ENCODE peak calls at places on chromosomes 5 and 9, in eight cellular contexts. C is left ventricle myocardium inferior, V is keratinocyte, M is pancreas, I is MM.1S, A is heart right ventricle, P is AG04449, S is IMR-90. X is an unnamed sample.

GRCh38 chr5:152309926-152310450 is 95.1 kb downstream of the NMUR2 start:
- DNase-seq in I (no peak), A (no peak), M (no peak), C (no peak), V (no peak), S (no peak), P (no peak), X (no peak)

GRCh38 chr5:87649455-87649854 is 236.7 kb upstream of the CCNH start:
- DNase-seq in M (no peak), C (no peak), S (no peak), V (no peak), A (no peak), I (no peak), P (no peak), X (no peak)

GRCh38 chr5:64939772-64940510 is 171.2 kb downstream of the CWC27 start:
- DNase-seq in V (no peak), I (no peak), P (no peak), S (peak), M (no peak), C (peak), A (peak), X (no peak)

GRCh38 chr9:93129286-93129685 is 4.8 kb downstream of the NINJ1 start:
- DNase-seq in M (no peak), V (no peak), I (no peak), C (peak), S (no peak), A (no peak), P (no peak), X (no peak)

GRCh38 chr9:128218518-128219389 is 15.6 kb downstream of the DNM1 start:
- DNase-seq in M (peak), C (peak), V (peak), I (peak), S (peak), A (peak), P (no peak), X (peak)

GRCh38 chr5:58411372-58411771 is 48.5 kb downstream of the PLK2 start:
- DNase-seq in V (no peak), S (peak), I (no peak), C (no peak), A (no peak), M (no peak), P (no peak), X (no peak)

GRCh38 chr5:35753500-35753899 is 103.2 kb upstream of the IL7R start:
- DNase-seq in V (no peak), I (no peak), C (no peak), P (no peak), S (no peak), M (no peak), A (no peak), X (no peak)

GRCh38 chr9:18256574-18256973 is 217.4 kb upstream of the ADAMTSL1 start:
- DNase-seq in M (no peak), C (no peak), I (no peak), V (no peak), S (peak), A (no peak), P (no peak), X (no peak)

GRCh38 chr9:130239741-130240241 is 25.8 kb upstream of the HMCN2 start:
- DNase-seq in P (no peak), A (no peak), I (peak), C (no peak), S (peak), M (no peak), V (no peak), X (peak)

GRCh38 chr9:18490591-18491370 is 16.8 kb downstream of the ADAMTSL1 start:
- DNase-seq in A (peak), C (no peak), V (peak), S (peak), M (no peak), I (no peak), P (peak), X (peak)

GRCh38 chr9:14418262-14419200 is 104.6 kb upstream of the NFIB start:
- DNase-seq in M (no peak), I (no peak), P (no peak), C (no peak), V (no peak), A (no peak), S (no peak), X (no peak)

GRCh38 chr9:18396102-18396728 is 77.7 kb upstream of the ADAMTSL1 start:
- DNase-seq in C (no peak), A (no peak), V (no peak), M (no peak), S (peak), P (no peak), I (no peak), X (no peak)

GRCh38 chr9:135802876-135803419 is 101.0 kb downstream of the KCNT1 start:
- DNase-seq in P (no peak), C (no peak), M (no peak), V (no peak), I (no peak), S (no peak), A (no peak), X (no peak)

GRCh38 chr9:135805422-135806022 is 101.8 kb downstream of the CAMSAP1 start:
- DNase-seq in A (no peak), I (no peak), M (no peak), P (no peak), C (no peak), V (no peak), S (no peak), X (no peak)

GRCh38 chr9:135803441-135803840 is 101.5 kb downstream of the KCNT1 start:
- DNase-seq in I (no peak), A (no peak), P (no peak), C (no peak), V (no peak), S (no peak), M (no peak), X (no peak)

GRCh38 chr9:135801070-135801469 is 99.1 kb downstream of the KCNT1 start:
- DNase-seq in A (no peak), V (no peak), M (no peak), I (no peak), S (no peak), P (no peak), C (no peak), X (no peak)

DNA sequence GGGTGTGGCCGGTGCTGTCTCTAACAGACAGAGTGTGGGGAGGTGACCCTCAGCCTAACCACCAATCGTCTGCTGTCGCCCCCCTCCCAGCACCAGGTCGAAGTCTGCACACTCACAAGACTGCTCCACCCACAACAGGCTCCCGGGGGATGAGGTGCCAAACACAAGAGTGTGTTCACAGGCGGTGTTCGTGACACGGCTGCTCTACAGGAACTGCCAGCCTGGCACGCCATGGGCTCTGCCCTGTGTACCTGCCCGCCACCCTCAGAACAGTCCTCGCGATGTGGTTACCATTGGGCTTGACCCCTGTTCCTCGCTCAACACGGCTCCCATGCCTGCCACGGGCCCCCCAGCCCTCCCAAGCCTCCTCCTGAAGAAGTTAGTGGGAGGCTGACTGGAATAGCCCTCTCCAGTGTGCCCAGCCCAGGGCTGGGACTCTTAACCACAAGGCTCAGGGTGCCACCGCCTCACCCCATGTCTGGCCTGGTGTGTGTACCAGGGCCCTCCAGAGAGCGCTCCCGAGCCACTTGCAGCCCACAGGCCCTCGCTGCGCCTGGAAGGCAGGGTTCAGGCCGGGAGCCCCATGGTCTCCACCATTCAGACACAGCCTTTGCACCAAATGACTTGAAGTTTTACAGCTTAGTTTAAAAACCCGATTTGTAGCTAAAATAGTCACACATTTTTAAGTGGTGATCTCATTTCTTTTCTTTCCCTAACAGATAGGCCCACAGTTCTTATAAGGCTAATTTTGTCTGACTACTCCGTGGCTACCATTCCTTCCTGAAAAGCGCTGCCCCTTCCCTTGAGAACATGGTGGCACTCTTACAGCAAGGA is 102.5 kb downstream of the CAMSAP1 start:
- DNase-seq in M (no peak), A (no peak), S (peak), I (no peak), V (no peak), C (no peak), P (no peak), X (no peak)
- TF ChIP-seq CTCF in M (no peak), A (no peak), S (no peak), I (no peak), V (no peak), C (no peak), P (no peak), X (no peak)

GRCh38 chr9:131398204-131398603 is 4.3 kb downstream of the PRRC2B start:
- DNase-seq in V (no peak), I (peak), C (no peak), P (no peak), A (no peak), M (no peak), S (no peak), X (no peak)
- H3K4me3 ChIP-seq in V (peak), I (peak), C (peak), P (no peak), A (peak), M (no peak), S (no peak), X (no peak)

GRCh38 chr5:32794086-32794485 is 83.0 kb downstream of the NPR3 start:
- DNase-seq in S (peak), I (no peak), V (no peak), A (no peak), M (no peak), P (no peak), C (no peak), X (no peak)
- TF ChIP-seq CTCF in S (peak), I (no peak), V (peak), A (no peak), M (no peak), P (peak), C (peak), X (peak)

GRCh38 chr9:35730486-35730854 is 1.5 kb downstream of the TLN1 start:
- DNase-seq in C (no peak), S (no peak), V (no peak), I (no peak), P (no peak), M (no peak), A (no peak), X (no peak)

GRCh38 chr9:35733109-35733541 is 659 bp downstream of the CREB3 start:
- DNase-seq in C (no peak), V (peak), S (peak), I (peak), M (peak), A (no peak), P (peak), X (no peak)

GRCh38 chr9:35729700-35730485 is 2.1 kb downstream of the TLN1 start:
- DNase-seq in A (peak), C (peak), V (peak), S (peak), P (peak), I (peak), M (no peak), X (no peak)

GRCh38 chr9:35732185-35733108 is at the start of the genes CREB3 and TLN1:
- DNase-seq in V (peak), P (peak), M (peak), A (peak), I (peak), S (peak), C (peak), X (peak)

DNA sequence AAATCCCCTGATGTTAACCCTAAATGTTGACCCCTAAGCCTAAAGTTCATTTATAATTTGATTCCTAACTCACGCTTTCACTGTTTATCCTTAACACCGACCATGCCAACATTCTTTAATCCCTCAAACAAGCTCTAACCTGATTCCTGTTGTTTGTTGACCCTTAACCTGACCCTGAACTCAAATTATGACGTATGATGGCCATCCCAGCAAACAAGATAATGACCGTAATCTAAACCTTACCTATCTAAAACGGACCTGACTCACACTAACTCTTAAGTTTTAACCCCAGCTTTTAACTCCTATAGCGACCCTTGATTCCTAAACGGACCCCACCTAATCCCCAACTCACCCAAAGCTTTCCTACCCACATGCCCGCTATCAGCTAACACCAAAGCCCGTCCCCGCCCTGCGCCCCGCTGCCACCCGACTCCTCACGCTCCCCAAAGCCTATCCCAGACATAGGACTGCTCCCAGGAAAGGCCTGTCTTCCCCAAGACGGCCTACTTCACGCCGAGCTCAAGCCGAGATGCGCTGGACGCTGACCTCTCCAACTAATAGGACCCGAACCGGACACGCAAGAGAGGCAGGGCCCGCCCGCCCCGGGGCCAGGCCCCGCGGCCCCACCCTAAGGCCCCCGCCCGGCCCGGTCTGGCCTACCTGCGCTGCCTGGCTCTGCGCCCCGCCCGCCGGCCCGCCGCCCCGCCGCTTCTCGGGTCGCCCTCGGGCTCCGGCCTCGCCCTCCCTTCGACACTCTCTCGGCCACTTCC is 395 bp downstream of the TLN1 start:
- DNase-seq in S (no peak), V (no peak), I (no peak), M (no peak), A (no peak), C (no peak), P (no peak), X (no peak)
- H3K4me3 ChIP-seq in S (peak), V (peak), I (peak), M (peak), A (peak), C (peak), P (peak), X (peak)

X was measured in epithelial cell of proximal tubule.